ENCODE peak calls at places on chromosomes 11 and 22, in seven cellular contexts. D, K, L, B, T, A and J are unnamed samples.

GRCh38 chr11:31117038-31117437 is 252.5 kb downstream of the DCDC1 start:
- DNase-seq in D (no peak), K (no peak), L (no peak), B (no peak), T (no peak), A (no peak), J (no peak)

GRCh38 chr22:41966607-41967240 is 2.5 kb upstream of the SEPTIN3 start:
- DNase-seq in D (peak; percentile 76), K (peak; percentile 39), L (peak; percentile 95), B (peak; percentile 68), T (peak; percentile 45), A (no peak), J (peak; percentile 86)

GRCh38 chr11:33256031-33256807 is 962 bp upstream of the HIPK3 start:
- DNase-seq in D (peak; percentile 51), K (no peak), L (no peak), B (no peak), T (peak; percentile 6), A (no peak), J (no peak)

GRCh38 chr22:40396882-40397281 is 26.5 kb downstream of the SGSM3 start:
- DNase-seq in D (no peak), K (peak; percentile 69), L (peak; percentile 71), B (no peak), T (peak; percentile 88), A (no peak), J (peak; percentile 91)

GRCh38 chr11:4061700-4062099 is 32.9 kb upstream of the RRM1 start:
- DNase-seq in D (no peak), K (no peak), L (no peak), B (no peak), T (no peak), A (no peak), J (no peak)

GRCh38 chr11:66868726-66869291 is 11.9 kb downstream of the LRFN4 start:
- DNase-seq in D (peak; percentile 71), K (no peak), L (no peak), B (peak; percentile 93), T (peak; percentile 44), A (no peak), J (no peak)

GRCh38 chr22:50600541-50600940 is at the start of gene MAPK8IP2:
- DNase-seq in D (no peak), K (no peak), L (no peak), B (no peak), T (no peak), A (no peak), J (no peak)

GRCh38 chr22:20117656-20118571 is 888 bp upstream of the TRMT2A start:
- DNase-seq in D (peak; percentile 23), K (no peak), L (peak; percentile 34), B (peak; percentile 33), T (peak; percentile 19), A (no peak), J (peak; percentile 14)

GRCh38 chr11:57311109-57311936 is 13.4 kb downstream of the TNKS1BP1 start:
- DNase-seq in D (peak; percentile 97), K (peak; percentile 90), L (peak; percentile 97), B (no peak), T (peak; percentile 95), A (peak; percentile 82), J (peak; percentile 98)

GRCh38 chr11:14148653-14149273 is 186.2 kb downstream of the SPON1 start:
- DNase-seq in D (peak; percentile 52), K (no peak), L (peak; percentile 54), B (peak; percentile 43), T (no peak), A (no peak), J (peak; percentile 54)

GRCh38 chr22:23781533-23781932 is 5.2 kb upstream of the SMARCB1 start:
- DNase-seq in D (peak; percentile 93), K (no peak), L (peak; percentile 31), B (no peak), T (peak; percentile 34), A (no peak), J (no peak)

GRCh38 chr22:30267382-30268302 is 991 bp upstream of the OSM start:
- DNase-seq in D (no peak), K (no peak), L (no peak), B (no peak), T (no peak), A (no peak), J (no peak)

GRCh38 chr11:2663915-2664314 is 35.9 kb downstream of the KCNQ1OT1 start:
- DNase-seq in D (no peak), K (no peak), L (no peak), B (no peak), T (no peak), A (no peak), J (no peak)

GRCh38 chr11:34345012-34345804 is 12.6 kb downstream of the ABTB2 start:
- DNase-seq in D (peak; percentile 91), K (peak; percentile 92), L (peak; percentile 78), B (no peak), T (peak; percentile 82), A (no peak), J (peak; percentile 93)

GRCh38 chr22:25407226-25407858 is 157.1 kb upstream of the GRK3 start:
- DNase-seq in D (no peak), K (no peak), L (no peak), B (no peak), T (no peak), A (no peak), J (no peak)

GRCh38 chr22:38841635-38842034 is 2.2 kb downstream of the NPTXR start:
- DNase-seq in D (no peak), K (no peak), L (no peak), B (no peak), T (no peak), A (no peak), J (no peak)

GRCh38 chr11:26849009-26849408 is 127.1 kb upstream of the SLC5A12 start:
- DNase-seq in D (peak; percentile 21), K (no peak), L (no peak), B (no peak), T (no peak), A (no peak), J (no peak)

GRCh38 chr11:85974126-85974525 is 94.8 kb downstream of the PICALM start:
- DNase-seq in D (peak; percentile 20), K (no peak), L (peak; percentile 80), B (no peak), T (no peak), A (no peak), J (peak; percentile 80)

GRCh38 chr11:31870609-31871309 is 59.6 kb upstream of the PAX6 start:
- DNase-seq in D (peak; percentile 66), K (no peak), L (peak; percentile 61), B (peak; percentile 24), T (peak; percentile 67), A (no peak), J (peak; percentile 58)

GRCh38 chr11:35126000-35126878 is 12.7 kb upstream of the CD44 start:
- DNase-seq in D (no peak), K (no peak), L (no peak), B (peak; percentile 74), T (no peak), A (no peak), J (no peak)

GRCh38 chr11:42407379-42407778 is 904.4 kb upstream of the API5 start:
- DNase-seq in D (no peak), K (no peak), L (no peak), B (peak; percentile 29), T (no peak), A (no peak), J (peak; percentile 57)

GRCh38 chr11:93537022-93537421 is 6.2 kb downstream of the SMCO4 start:
- DNase-seq in D (no peak), K (no peak), L (no peak), B (no peak), T (no peak), A (no peak), J (no peak)

GRCh38 chr11:112321521-112322172 is 61.0 kb upstream of the PLET1 start:
- DNase-seq in D (peak; percentile 99), K (peak; percentile 91), L (peak; percentile 97), B (peak; percentile 30), T (peak; percentile 73), A (no peak), J (peak; percentile 92)

GRCh38 chr22:33853200-33854097 is 66.8 kb downstream of the LARGE1 start:
- DNase-seq in D (peak; percentile 56), K (peak; percentile 48), L (peak; percentile 89), B (peak; percentile 85), T (peak; percentile 64), A (no peak), J (peak; percentile 65)

GRCh38 chr11:79412761-79413160 is 28.1 kb downstream of the TENM4 start:
- DNase-seq in D (peak; percentile 65), K (no peak), L (no peak), B (no peak), T (no peak), A (no peak), J (no peak)

GRCh38 chr11:123429851-123430735 is at the start of gene GRAMD1B:
- DNase-seq in D (no peak), K (no peak), L (peak; percentile 70), B (peak; percentile 73), T (peak; percentile 2), A (peak; percentile 79), J (peak; percentile 86)

GRCh38 chr22:41092023-41092817 is at the start of gene EP300:
- DNase-seq in D (peak; percentile 80), K (peak; percentile 14), L (peak; percentile 67), B (peak; percentile 90), T (peak; percentile 86), A (peak; percentile 81), J (peak; percentile 71)

GRCh38 chr11:111745719-111746504 is 20.3 kb downstream of the PPP2R1B start:
- DNase-seq in D (no peak), K (no peak), L (peak; percentile 78), B (no peak), T (no peak), A (no peak), J (peak; percentile 51)

GRCh38 chr11:116357769-116358544 is 414.8 kb downstream of the BUD13 start:
- DNase-seq in D (no peak), K (no peak), L (no peak), B (no peak), T (no peak), A (no peak), J (no peak)

GRCh38 chr11:74694136-74694535 is 37.1 kb downstream of the CHRDL2 start:
- DNase-seq in D (no peak), K (no peak), L (no peak), B (no peak), T (no peak), A (no peak), J (no peak)
- TF ChIP-seq CTCF in D (no peak), K (no peak), L (peak; percentile 50), B (no peak), T (no peak), A (no peak), J (peak; percentile 20)

DNA sequence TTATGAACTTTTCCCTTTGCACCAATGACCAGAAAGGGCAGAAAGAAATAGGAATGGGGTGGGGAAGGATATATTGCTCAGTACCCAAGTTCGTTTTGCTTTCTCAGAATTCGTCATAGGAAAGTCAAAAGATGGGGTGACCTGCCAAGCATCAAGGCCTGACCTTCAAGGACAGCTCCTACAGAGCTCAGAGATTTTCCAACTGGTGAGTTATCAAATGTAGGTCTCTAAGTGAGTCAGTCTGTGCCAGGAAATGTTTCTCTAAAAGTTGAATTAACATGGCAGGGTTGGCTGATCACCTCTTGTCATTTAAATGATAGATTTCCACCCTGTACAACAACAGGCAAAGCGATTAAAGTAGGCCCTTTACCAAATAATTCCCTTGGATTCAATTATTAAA is 307.2 kb downstream of the CADM1 start:
- DNase-seq in D (no peak), K (no peak), L (no peak), B (no peak), T (no peak), A (no peak), J (no peak)
- TF ChIP-seq CTCF in D (no peak), K (no peak), L (no peak), B (no peak), T (no peak), A (no peak), J (no peak)

GRCh38 chr22:21450320-21450831 is 16.8 kb upstream of the TMEM191C start:
- DNase-seq in D (no peak), K (no peak), L (no peak), B (no peak), T (no peak), A (peak; percentile 64), J (no peak)
- TF ChIP-seq CTCF in D (no peak), K (no peak), L (no peak), B (no peak), T (no peak), A (peak; percentile 45), J (no peak)

GRCh38 chr22:22552630-22553029 is 6.4 kb downstream of the PRAME start:
- DNase-seq in D (no peak), K (no peak), L (peak; percentile 14), B (no peak), T (no peak), A (no peak), J (peak; percentile 14)
- TF ChIP-seq CTCF in D (no peak), K (no peak), L (no peak), B (no peak), T (no peak), A (peak; percentile 47), J (no peak)